ENCODE peak calls at places on chromosomes 13 and 19, in seven cellular contexts. H, M, C, G, A, Y and U are unnamed samples.

GRCh38 chr13:95643471-95643813 is 1.1 kb downstream of the DZIP1 start:
- DNase-seq in Y (peak), A (no peak), H (no peak), M (peak), C (no peak), G (peak), U (no peak)

GRCh38 chr13:42233726-42234125 is 38.2 kb upstream of the AKAP11 start:
- DNase-seq in Y (no peak), C (no peak), H (no peak), A (no peak), G (no peak), M (no peak), U (no peak)

GRCh38 chr19:32138416-32138815 is 207.0 kb upstream of the ZNF507 start:
- DNase-seq in A (no peak), G (no peak), Y (peak), H (no peak), C (no peak), M (no peak), U (no peak)

GRCh38 chr19:1027953-1028902 is 1.8 kb downstream of the CNN2 start:
- DNase-seq in C (peak), Y (peak), M (peak), G (peak), H (peak), A (peak), U (no peak)

GRCh38 chr13:32278456-32278855 is 36.7 kb downstream of the ZAR1L start:
- DNase-seq in G (no peak), M (peak), C (no peak), A (peak), Y (no peak), H (no peak), U (no peak)

GRCh38 chr13:92510416-92510815 is 716.2 kb upstream of the GPC6 start:
- DNase-seq in M (peak), A (peak), C (no peak), G (no peak), Y (peak), H (no peak), U (no peak)

GRCh38 chr13:102582256-102582655 is 14.5 kb upstream of the TPP2 start:
- DNase-seq in G (no peak), M (no peak), A (no peak), Y (no peak), C (no peak), H (no peak), U (no peak)

GRCh38 chr19:58037927-58038687 is 4.3 kb downstream of the ZSCAN1 start:
- DNase-seq in H (no peak), C (no peak), A (no peak), G (no peak), M (no peak), Y (no peak), U (no peak)

GRCh38 chr13:50129923-50130685 is 114.9 kb downstream of the KCNRG start:
- DNase-seq in C (peak), A (no peak), Y (no peak), G (peak), M (peak), H (no peak), U (no peak)

GRCh38 chr19:13064092-13064489 is 38.6 kb downstream of the LYL1 start:
- DNase-seq in H (no peak), A (no peak), C (peak), Y (no peak), M (no peak), G (no peak), U (no peak)

GRCh38 chr19:47272448-47273312 is 2.0 kb upstream of the INAFM1 start:
- DNase-seq in Y (no peak), C (no peak), G (peak), M (no peak), H (peak), A (no peak), U (peak)

GRCh38 chr19:18419195-18419698 is at the start of gene SSBP4:
- DNase-seq in H (peak), Y (peak), C (peak), G (peak), M (peak), A (no peak), U (no peak)

GRCh38 chr13:65725001-65725400 is 1505.1 kb downstream of the PCDH9 start:
- DNase-seq in C (no peak), H (no peak), Y (no peak), A (peak), M (peak), G (no peak), U (no peak)

GRCh38 chr19:44723299-44723951 is 24.5 kb downstream of the CEACAM16 start:
- DNase-seq in H (no peak), M (no peak), A (no peak), Y (no peak), G (no peak), C (no peak), U (no peak)

GRCh38 chr19:44726465-44726864 is 22.0 kb upstream of the BCL3 start:
- DNase-seq in G (no peak), H (no peak), C (no peak), A (no peak), M (no peak), Y (no peak), U (no peak)

GRCh38 chr19:44725251-44725650 is 23.3 kb upstream of the BCL3 start:
- DNase-seq in C (peak), A (no peak), H (peak), G (no peak), Y (no peak), M (no peak), U (no peak)

GRCh38 chr19:44723952-44724319 is 24.6 kb upstream of the BCL3 start:
- DNase-seq in Y (peak), H (peak), M (peak), C (peak), A (peak), G (peak), U (peak)

DNA sequence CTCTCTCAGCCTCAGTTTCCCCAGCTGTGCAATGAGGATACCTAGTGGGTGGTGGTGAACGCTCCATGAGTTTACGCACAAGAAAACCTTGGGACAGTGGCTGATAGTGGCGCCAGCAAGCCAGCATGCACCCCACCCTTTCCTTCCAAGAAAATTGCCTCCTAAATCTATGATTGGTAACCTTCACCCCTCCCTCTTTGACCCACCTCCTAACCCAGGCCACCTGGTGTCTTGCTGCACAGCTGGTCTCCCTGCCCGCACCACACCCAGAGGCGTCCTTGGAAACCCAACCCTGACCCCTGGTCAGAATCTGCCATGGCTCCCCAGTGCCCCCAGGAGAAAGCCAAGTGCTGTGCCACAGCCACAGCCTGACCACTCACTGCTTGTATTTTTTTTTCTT is 22.8 kb upstream of the BCL3 start:
- DNase-seq in H (no peak), A (no peak), C (no peak), M (no peak), G (no peak), Y (no peak), U (no peak)
- H3K4me3 ChIP-seq in H (no peak), A (no peak), C (no peak), M (no peak), G (no peak), Y (no peak), U (no peak)

DNA sequence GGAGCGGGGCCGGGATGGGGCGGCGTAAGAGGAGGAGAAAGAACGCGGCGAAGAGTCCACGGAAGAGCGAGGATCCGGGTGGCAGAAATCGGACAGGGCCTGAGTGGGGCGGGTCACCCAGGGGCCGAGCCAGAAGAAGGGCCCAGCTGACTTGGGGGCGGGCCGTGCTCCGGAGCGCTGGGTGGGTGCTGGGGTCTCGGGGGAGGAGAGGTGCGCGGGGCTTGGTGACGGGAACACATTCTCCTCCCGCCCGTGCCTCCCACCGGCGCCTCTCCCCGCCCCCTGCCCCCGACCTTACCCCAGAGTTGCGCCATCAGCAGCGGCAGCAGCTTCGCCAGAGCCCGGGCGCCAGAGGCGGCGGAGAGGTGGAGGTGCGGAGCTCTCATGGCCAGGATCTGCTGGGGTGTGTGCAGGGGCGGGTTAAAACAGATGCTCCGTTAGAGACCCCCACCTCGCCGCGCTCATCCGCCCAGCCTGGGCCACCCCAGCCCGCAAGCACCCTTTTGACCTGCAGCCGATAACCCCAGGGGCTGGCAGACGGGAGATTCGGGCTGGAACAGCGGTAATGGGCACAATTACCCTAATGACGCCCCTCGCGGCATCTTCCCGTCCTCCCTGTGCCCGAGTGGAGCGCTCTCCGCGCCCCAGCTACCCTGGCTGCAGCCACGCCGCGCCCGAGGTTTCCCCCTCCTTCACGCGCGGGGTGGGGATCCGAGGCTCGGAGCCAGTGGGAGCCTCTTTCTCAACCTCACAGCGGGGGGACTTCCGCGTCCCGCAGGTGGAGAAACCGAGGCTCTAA is 565 bp downstream of the KLK10 start:
- DNase-seq in A (no peak), H (peak), G (peak), Y (no peak), C (no peak), M (no peak), U (no peak)
- H3K4me3 ChIP-seq in A (no peak), H (peak), G (peak), Y (no peak), C (no peak), M (no peak), U (peak)

DNA sequence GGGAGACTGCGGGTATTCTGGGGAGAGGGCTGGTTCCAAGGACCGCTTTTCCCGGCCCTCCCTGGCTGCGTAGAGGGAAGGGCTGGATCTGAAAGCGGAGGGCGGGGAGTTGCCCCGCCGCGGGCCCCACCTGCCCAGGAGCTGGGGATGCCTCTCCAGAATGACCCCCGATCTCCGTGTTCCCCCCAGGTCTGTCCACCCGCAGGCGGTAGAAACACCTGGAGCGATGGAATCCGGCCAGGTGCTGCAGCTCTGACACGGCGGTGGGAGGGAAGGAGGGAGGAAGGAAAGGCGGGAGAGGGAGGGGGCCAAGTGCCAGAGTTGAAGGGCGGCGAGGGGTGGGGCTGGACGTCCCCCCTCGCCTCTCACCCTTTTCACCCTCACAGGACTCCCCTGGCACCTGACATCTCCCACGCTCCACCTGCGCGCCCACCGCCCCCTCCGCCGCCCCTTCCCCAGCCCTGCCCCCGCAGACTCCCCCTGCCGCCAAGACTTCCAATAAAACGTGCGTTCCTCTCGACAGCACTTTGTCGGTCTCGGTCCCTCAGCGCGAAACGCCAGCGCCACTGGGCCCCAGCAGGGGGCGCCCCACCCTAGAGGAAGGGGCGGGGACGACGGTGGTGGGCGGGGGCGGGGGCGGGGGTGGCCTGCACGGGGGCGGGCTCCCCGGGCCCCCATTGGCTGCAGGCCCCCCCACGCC is 374 bp upstream of the FXYD7 start:
- DNase-seq in H (peak), Y (no peak), G (peak), A (no peak), C (no peak), M (no peak), U (no peak)
- H3K4me3 ChIP-seq in H (peak), Y (no peak), G (no peak), A (no peak), C (no peak), M (no peak), U (peak)

GRCh38 chr13:77979721-77980377 is 61.2 kb upstream of the EDNRB start:
- DNase-seq in A (no peak), H (no peak), Y (no peak), C (no peak), G (no peak), M (peak), U (no peak)
- H3K4me3 ChIP-seq in A (no peak), H (no peak), Y (no peak), C (no peak), G (no peak), M (no peak), U (no peak)

DNA sequence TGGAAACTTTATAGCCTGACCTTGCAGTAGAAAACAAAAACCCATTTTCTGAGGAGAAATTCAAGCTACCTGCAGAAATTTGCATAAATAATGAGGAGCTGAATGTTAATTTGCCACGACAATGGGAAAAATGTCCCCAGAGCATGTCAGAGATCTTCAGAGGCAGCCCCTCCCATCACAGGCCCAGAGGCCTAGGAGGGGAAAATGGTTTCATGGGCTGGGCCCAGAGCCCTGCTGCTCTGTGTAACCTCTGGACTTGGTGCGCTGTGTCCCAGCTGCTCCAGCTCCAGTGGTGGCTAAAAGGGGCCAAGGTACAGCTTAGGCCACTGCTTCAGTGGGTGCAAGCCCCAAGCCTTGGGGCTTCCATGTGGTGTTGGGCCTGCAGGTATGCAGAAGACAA is 257.9 kb downstream of the NHLRC3 start:
- DNase-seq in G (no peak), C (no peak), A (no peak), H (no peak), M (no peak), Y (no peak), U (no peak)
- H3K4me3 ChIP-seq in G (no peak), C (no peak), A (no peak), H (no peak), M (no peak), Y (no peak), U (no peak)

DNA sequence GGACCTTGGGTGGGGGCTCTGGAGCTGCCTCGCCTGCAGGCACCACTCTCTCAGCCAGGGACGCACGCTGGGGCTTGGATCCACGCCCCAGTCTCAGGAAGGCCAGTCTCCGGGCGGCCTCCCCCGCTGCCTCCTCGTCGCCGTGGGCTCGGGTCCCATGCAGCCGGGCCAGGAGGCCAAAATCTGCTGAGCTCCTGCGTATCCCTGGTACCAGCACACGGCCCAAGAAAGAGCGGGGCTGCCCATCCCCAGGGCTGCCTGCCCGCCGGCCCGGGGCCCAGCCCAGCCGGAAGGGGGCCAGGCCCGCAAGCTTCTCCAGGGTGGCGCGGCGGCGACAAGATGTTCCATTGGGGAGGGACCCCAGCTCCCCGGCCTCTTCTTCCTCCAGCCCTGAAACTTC is 6.7 kb downstream of the EXOC3L2 start:
- DNase-seq in C (no peak), M (no peak), Y (no peak), G (no peak), A (no peak), H (no peak), U (no peak)
- H3K4me3 ChIP-seq in C (no peak), M (no peak), Y (no peak), G (no peak), A (no peak), H (no peak), U (no peak)

GRCh38 chr13:70568571-70568970 is 460.3 kb upstream of the KLHL1 start:
- DNase-seq in H (no peak), M (peak), C (no peak), Y (peak), A (peak), G (no peak), U (no peak)
- H3K4me3 ChIP-seq in H (no peak), M (no peak), C (no peak), Y (no peak), A (no peak), G (no peak), U (no peak)

GRCh38 chr19:34428549-34429285 is 536 bp downstream of the UBA2 start:
- DNase-seq in H (peak), C (peak), A (no peak), M (peak), G (no peak), Y (peak), U (no peak)

GRCh38 chr19:34429553-34429952 is 1.4 kb downstream of the UBA2 start:
- DNase-seq in M (no peak), A (no peak), C (no peak), Y (no peak), G (no peak), H (no peak), U (no peak)

GRCh38 chr19:34431681-34432402 is 3.7 kb downstream of the UBA2 start:
- DNase-seq in A (no peak), C (no peak), M (peak), Y (no peak), G (no peak), H (no peak), U (no peak)

GRCh38 chr19:34432797-34433196 is 4.6 kb downstream of the UBA2 start:
- DNase-seq in H (no peak), C (peak), M (peak), A (no peak), Y (no peak), G (peak), U (no peak)

GRCh38 chr19:34430738-34431625 is 2.8 kb downstream of the UBA2 start:
- DNase-seq in H (no peak), A (peak), M (peak), C (no peak), Y (peak), G (no peak), U (no peak)
- H3K4me3 ChIP-seq in H (no peak), A (no peak), M (no peak), C (peak), Y (no peak), G (no peak), U (peak)